ENCODE peak calls at places on chromosomes 5 and 9, in five cellular contexts. L, V, W, M and D are unnamed samples.
A peak's percentile ranks its signal among the peaks of the same experiment; 100 is the strongest.

GRCh38 chr9:107000218-107000617 is 137.3 kb downstream of the ZNF462 start:
- DNase-seq in L (no peak), V (no peak), W (no peak), M (no peak), D (no peak)

GRCh38 chr9:133691659-133692363 is 46.3 kb downstream of the SARDH start:
- DNase-seq in L (no peak), V (no peak), W (no peak), M (no peak), D (peak; percentile 19)

GRCh38 chr5:132812949-132813598 is at the start of gene SOWAHA:
- DNase-seq in L (peak; percentile 37), V (no peak), W (peak; percentile 48), M (no peak), D (no peak)

GRCh38 chr9:115275753-115276152 is 157.8 kb upstream of the TNC start:
- DNase-seq in L (no peak), V (no peak), W (no peak), M (no peak), D (no peak)

GRCh38 chr5:149141957-149142851 is 911 bp downstream of the ABLIM3 start:
- DNase-seq in L (no peak), V (no peak), W (peak; percentile 74), M (peak; percentile 27), D (peak; percentile 70)

GRCh38 chr9:17116400-17116837 is 18.4 kb upstream of the CNTLN start:
- DNase-seq in L (peak; percentile 39), V (peak; percentile 19), W (no peak), M (no peak), D (no peak)

GRCh38 chr9:37531699-37532098 is 44.5 kb downstream of the FBXO10 start:
- DNase-seq in L (no peak), V (no peak), W (no peak), M (no peak), D (no peak)

GRCh38 chr5:79754865-79755555 is 65.4 kb downstream of the CMYA5 start:
- DNase-seq in L (no peak), V (no peak), W (no peak), M (no peak), D (no peak)

GRCh38 chr5:142671801-142672200 is 14.1 kb downstream of the FGF1 start:
- DNase-seq in L (no peak), V (peak; percentile 60), W (no peak), M (no peak), D (no peak)

GRCh38 chr9:128245293-128246151 is 30.3 kb downstream of the GOLGA2 start:
- DNase-seq in L (no peak), V (peak; percentile 54), W (no peak), M (no peak), D (no peak)

GRCh38 chr9:16143947-16144890 is 591.4 kb downstream of the CCDC171 start:
- DNase-seq in L (no peak), V (peak; percentile 65), W (no peak), M (no peak), D (no peak)

GRCh38 chr5:6328173-6328572 is 50.2 kb downstream of the MED10 start:
- DNase-seq in L (peak; percentile 80), V (no peak), W (no peak), M (no peak), D (no peak)

GRCh38 chr9:129740666-129741464 is 12.0 kb downstream of the PTGES start:
- DNase-seq in L (no peak), V (no peak), W (no peak), M (no peak), D (no peak)

GRCh38 chr5:127875235-127876021 is 172.2 kb downstream of the CCDC192 start:
- DNase-seq in L (peak; percentile 91), V (peak; percentile 72), W (no peak), M (no peak), D (no peak)

GRCh38 chr9:1604942-1605560 is 410.1 kb upstream of the SMARCA2 start:
- DNase-seq in L (peak; percentile 39), V (peak; percentile 1), W (no peak), M (no peak), D (no peak)

GRCh38 chr9:115587310-115587709 is 469.4 kb upstream of the TNC start:
- DNase-seq in L (no peak), V (no peak), W (no peak), M (no peak), D (no peak)

GRCh38 chr5:16431482-16431881 is 34.1 kb downstream of the ZNF622 start:
- DNase-seq in L (no peak), V (no peak), W (no peak), M (no peak), D (no peak)

GRCh38 chr9:79280691-79281090 is 291.1 kb upstream of the TLE4 start:
- DNase-seq in L (no peak), V (no peak), W (no peak), M (no peak), D (no peak)

GRCh38 chr9:37913480-37914153 is 9.7 kb upstream of the SLC25A51 start:
- DNase-seq in L (peak; percentile 83), V (peak; percentile 69), W (peak; percentile 88), M (peak; percentile 79), D (peak; percentile 81)

GRCh38 chr9:1267141-1267570 is 217.0 kb downstream of the DMRT2 start:
- DNase-seq in L (no peak), V (no peak), W (no peak), M (no peak), D (no peak)

GRCh38 chr5:132065351-132065937 is 5.0 kb downstream of the IL3 start:
- DNase-seq in L (peak; percentile 74), V (peak; percentile 58), W (no peak), M (no peak), D (peak; percentile 53)

GRCh38 chr9:3191715-3192114 is 334.1 kb downstream of the RFX3 start:
- DNase-seq in L (peak; percentile 46), V (no peak), W (no peak), M (no peak), D (no peak)

GRCh38 chr5:174837919-174838902 is 113.8 kb downstream of the MSX2 start:
- DNase-seq in L (peak; percentile 28), V (no peak), W (no peak), M (no peak), D (no peak)

GRCh38 chr5:73155541-73156222 is 17.3 kb upstream of the TMEM174 start:
- DNase-seq in L (no peak), V (peak; percentile 72), W (no peak), M (no peak), D (no peak)

GRCh38 chr5:78269088-78269703 is 25.3 kb downstream of the AP3B1 start:
- DNase-seq in L (no peak), V (no peak), W (no peak), M (no peak), D (no peak)

GRCh38 chr5:151825445-151825844 is 53.7 kb downstream of the G3BP1 start:
- DNase-seq in L (peak; percentile 83), V (peak; percentile 57), W (no peak), M (peak; percentile 59), D (no peak)

GRCh38 chr9:7489018-7489417 is 310.6 kb downstream of the DMAC1 start:
- DNase-seq in L (no peak), V (no peak), W (no peak), M (no peak), D (no peak)

GRCh38 chr9:136105398-136106135 is 10.5 kb upstream of the NACC2 start:
- DNase-seq in L (no peak), V (peak; percentile 27), W (peak; percentile 88), M (no peak), D (no peak)
- H3K4me1 ChIP-seq in L (peaks cover 19% of the 10 kb centered on the region), V (peaks cover 27% of the 10 kb centered on the region), W (peaks cover 51% of the 10 kb centered on the region), M (peaks cover 17% of the 10 kb centered on the region), D (no peaks in the 10 kb centered on the region)

GRCh38 chr5:91494447-91495001 is 111.4 kb upstream of the ARRDC3 start:
- DNase-seq in L (no peak), V (no peak), W (no peak), M (no peak), D (no peak)

GRCh38 chr5:91491229-91491628 is 108.1 kb upstream of the ARRDC3 start:
- DNase-seq in L (no peak), V (no peak), W (no peak), M (no peak), D (no peak)

GRCh38 chr5:91486638-91487037 is 103.5 kb upstream of the ARRDC3 start:
- DNase-seq in L (no peak), V (no peak), W (no peak), M (no peak), D (no peak)

GRCh38 chr5:91487420-91487819 is 104.3 kb upstream of the ARRDC3 start:
- DNase-seq in L (no peak), V (no peak), W (no peak), M (no peak), D (no peak)

GRCh38 chr5:91490340-91490739 is 107.2 kb upstream of the ARRDC3 start:
- DNase-seq in L (no peak), V (no peak), W (no peak), M (no peak), D (no peak)
- H3K4me1 ChIP-seq in L (no peaks in the 10 kb centered on the region), V (no peaks in the 10 kb centered on the region), W (no peaks in the 10 kb centered on the region), M (no peaks in the 10 kb centered on the region), D (no peaks in the 10 kb centered on the region)

DNA sequence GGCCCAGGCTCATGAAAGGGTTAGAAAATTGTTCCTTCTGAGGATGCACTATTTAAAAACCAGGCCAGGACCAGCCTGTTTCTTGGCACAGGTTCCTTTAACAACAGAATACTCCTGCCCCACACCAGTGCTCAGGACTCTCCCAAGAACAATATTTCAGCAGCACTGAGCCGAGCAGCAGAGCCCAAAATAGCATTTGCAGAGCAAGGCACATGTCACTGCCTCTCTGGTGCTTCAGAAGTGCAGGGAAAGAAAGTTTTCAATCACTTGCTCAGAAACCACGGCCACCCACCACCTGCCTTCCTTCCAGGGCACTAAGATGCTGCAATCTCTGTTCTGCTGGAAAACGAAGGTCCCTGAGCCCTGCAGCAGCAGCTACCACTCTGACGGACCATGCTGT is 77.6 kb downstream of the SIL1 start:
- DNase-seq in L (no peak), V (no peak), W (peak; percentile 88), M (no peak), D (peak; percentile 59)
- H3K4me1 ChIP-seq in L (peaks cover 13% of the 10 kb centered on the region), V (no peaks in the 10 kb centered on the region), W (peaks cover 53% of the 10 kb centered on the region), M (peaks cover 3% of the 10 kb centered on the region), D (peaks cover 8% of the 10 kb centered on the region)

GRCh38 chr5:115820846-115821245 is 4.4 kb upstream of the CDO1 start:
- DNase-seq in L (no peak), V (no peak), W (no peak), M (no peak), D (no peak)
- H3K4me1 ChIP-seq in L (no peaks in the 10 kb centered on the region), V (peaks cover 10% of the 10 kb centered on the region), W (peaks cover 10% of the 10 kb centered on the region), M (no peaks in the 10 kb centered on the region), D (no peaks in the 10 kb centered on the region)

DNA sequence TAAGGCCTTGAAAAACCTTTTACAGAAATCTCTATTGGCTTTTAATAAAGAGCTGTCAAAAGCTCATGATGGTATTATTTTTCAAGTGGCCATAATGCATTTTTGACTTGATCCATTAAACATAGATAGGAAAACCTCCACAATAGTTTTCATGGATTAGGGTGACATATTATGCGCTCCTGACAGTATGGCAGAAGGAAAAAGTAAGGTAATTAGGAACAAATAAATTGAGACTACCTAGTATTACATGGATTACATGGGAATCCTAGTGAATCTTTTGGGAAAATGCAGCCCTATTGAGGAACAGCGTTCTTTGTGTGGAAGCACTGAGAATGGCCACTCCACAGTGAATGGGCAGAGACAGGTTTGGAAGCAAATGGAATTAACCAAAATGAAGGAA is 171.2 kb downstream of the TRPM3 start:
- DNase-seq in L (no peak), V (no peak), W (no peak), M (no peak), D (no peak)
- H3K4me1 ChIP-seq in L (no peaks in the 10 kb centered on the region), V (peaks cover 41% of the 10 kb centered on the region), W (peaks cover 7% of the 10 kb centered on the region), M (no peaks in the 10 kb centered on the region), D (peaks cover 3% of the 10 kb centered on the region)

GRCh38 chr5:74950836-74951515 is 84.8 kb upstream of the FAM169A start:
- DNase-seq in L (no peak), V (no peak), W (no peak), M (no peak), D (no peak)
- H3K4me1 ChIP-seq in L (peaks cover 11% of the 10 kb centered on the region), V (peaks cover 75% of the 10 kb centered on the region), W (no peaks in the 10 kb centered on the region), M (peaks cover 9% of the 10 kb centered on the region), D (no peaks in the 10 kb centered on the region)